ENCODE peak calls at places on chromosomes 12 and 14, in six cellular contexts. L, M, C, A, N and S are unnamed samples.
A peak's percentile ranks its signal among the peaks of the same experiment; 100 is the strongest.

GRCh38 chr14:99986416-99986815 is 78.8 kb upstream of the EVL start:
- DNase-seq in L (no peak), M (no peak), C (no peak), A (no peak), N (peak; percentile 91), S (peak; percentile 62)

GRCh38 chr14:55911794-55912193 is 206.4 kb upstream of the PELI2 start:
- DNase-seq in L (no peak), M (no peak), C (no peak), A (no peak), N (no peak), S (no peak)

GRCh38 chr14:79036506-79036905 is 866.3 kb downstream of the NRXN3 start:
- DNase-seq in L (no peak), M (no peak), C (no peak), A (no peak), N (no peak), S (no peak)

GRCh38 chr12:48247181-48247966 is 44.3 kb upstream of the OR10AD1 start:
- DNase-seq in L (no peak), M (no peak), C (no peak), A (no peak), N (no peak), S (no peak)

GRCh38 chr14:89660183-89660582 is 243.2 kb upstream of the FOXN3 start:
- DNase-seq in L (no peak), M (no peak), C (no peak), A (no peak), N (peak; percentile 69), S (peak; percentile 65)

GRCh38 chr14:75025082-75025481 is 22.4 kb downstream of the EIF2B2 start:
- DNase-seq in L (no peak), M (peak; percentile 28), C (peak; percentile 85), A (no peak), N (no peak), S (no peak)

GRCh38 chr12:92478692-92479091 is 224.1 kb upstream of the PLEKHG7 start:
- DNase-seq in L (no peak), M (no peak), C (no peak), A (no peak), N (peak; percentile 3), S (peak; percentile 7)

GRCh38 chr12:94172973-94173372 is 24.6 kb downstream of the PLXNC1 start:
- DNase-seq in L (no peak), M (no peak), C (no peak), A (no peak), N (peak; percentile 96), S (peak; percentile 85)

GRCh38 chr12:68349083-68349700 is 17.0 kb upstream of the MDM1 start:
- DNase-seq in L (no peak), M (no peak), C (no peak), A (no peak), N (no peak), S (no peak)

GRCh38 chr12:89038831-89039509 is 313.3 kb downstream of the DUSP6 start:
- DNase-seq in L (no peak), M (no peak), C (no peak), A (no peak), N (no peak), S (no peak)

GRCh38 chr12:25644964-25645363 is 91.9 kb upstream of the LMNTD1 start:
- DNase-seq in L (no peak), M (no peak), C (no peak), A (no peak), N (peak; percentile 52), S (peak; percentile 11)

GRCh38 chr12:1099158-1099557 is 108.1 kb downstream of the ERC1 start:
- DNase-seq in L (no peak), M (no peak), C (peak; percentile 80), A (no peak), N (no peak), S (no peak)

GRCh38 chr12:2291182-2291832 is 238.5 kb downstream of the CACNA1C start:
- DNase-seq in L (no peak), M (peak; percentile 59), C (peak; percentile 59), A (no peak), N (no peak), S (no peak)

GRCh38 chr12:132316497-132317232 is 12.7 kb downstream of the GALNT9 start:
- DNase-seq in L (no peak), M (no peak), C (no peak), A (no peak), N (no peak), S (no peak)

GRCh38 chr12:112939761-112940357 is 1.6 kb downstream of the OAS3 start:
- DNase-seq in L (no peak), M (no peak), C (no peak), A (no peak), N (no peak), S (no peak)

GRCh38 chr14:30607156-30607780 is 14.9 kb upstream of the SCFD1 start:
- DNase-seq in L (no peak), M (no peak), C (no peak), A (no peak), N (peak; percentile 23), S (peak; percentile 8)

GRCh38 chr12:113734503-113734902 is 231.6 kb downstream of the RBM19 start:
- DNase-seq in L (no peak), M (no peak), C (no peak), A (no peak), N (no peak), S (no peak)

GRCh38 chr12:132259364-132259871 is 70.0 kb downstream of the GALNT9 start:
- DNase-seq in L (no peak), M (no peak), C (no peak), A (no peak), N (no peak), S (no peak)

GRCh38 chr14:70401643-70402042 is 15.2 kb downstream of the SYNJ2BP start:
- DNase-seq in L (no peak), M (no peak), C (no peak), A (no peak), N (no peak), S (no peak)

GRCh38 chr12:68440068-68440581 is 108.0 kb upstream of the MDM1 start:
- DNase-seq in L (no peak), M (no peak), C (no peak), A (no peak), N (peak; percentile 57), S (peak; percentile 51)

GRCh38 chr12:38411426-38411825 is 94.9 kb downstream of the ALG10B start:
- DNase-seq in L (peak; percentile 2), M (no peak), C (no peak), A (no peak), N (no peak), S (no peak)

GRCh38 chr14:26138764-26139445 is 458.9 kb downstream of the NOVA1 start:
- DNase-seq in L (peak; percentile 6), M (peak; percentile 86), C (peak; percentile 1), A (no peak), N (no peak), S (no peak)

GRCh38 chr12:15208140-15208539 is 13.1 kb downstream of the RERG start:
- DNase-seq in L (no peak), M (no peak), C (no peak), A (no peak), N (peak; percentile 31), S (no peak)

GRCh38 chr12:107847430-107847829 is 72.9 kb downstream of the ASCL4 start:
- DNase-seq in L (no peak), M (no peak), C (no peak), A (no peak), N (no peak), S (no peak)

GRCh38 chr12:105738036-105738435 is 400.7 kb downstream of the NUAK1 start:
- DNase-seq in L (no peak), M (peak; percentile 95), C (no peak), A (no peak), N (peak; percentile 54), S (no peak)

GRCh38 chr12:3224530-3224903 is 147.3 kb downstream of the TSPAN9 start:
- DNase-seq in L (no peak), M (no peak), C (no peak), A (no peak), N (no peak), S (no peak)

GRCh38 chr12:13896063-13896626 is 85.3 kb downstream of the GRIN2B start:
- DNase-seq in L (no peak), M (no peak), C (no peak), A (no peak), N (no peak), S (no peak)